ENCODE peak calls at places on chromosomes 7 and 10, in four cellular contexts. L is effector memory CD4-positive, alpha-beta T cell; W is H9; Z is adrenal gland. X is an unnamed sample.

GRCh38 chr7:100585511-100586265 is at the start of gene LRCH4:
- DNase-seq in Z (peak; percentile 68), W (peak; percentile 74), L (peak; percentile 59), X (peak; percentile 15)

GRCh38 chr7:133484135-133484534 is 231.3 kb downstream of the EXOC4 start:
- DNase-seq in L (no peak), W (no peak), Z (no peak), X (no peak)

GRCh38 chr7:100826546-100827329 is 585 bp downstream of the EPHB4 start:
- DNase-seq in W (no peak), Z (no peak), L (no peak), X (no peak)

GRCh38 chr10:67606572-67606971 is 89.4 kb downstream of the CTNNA3 start:
- DNase-seq in L (no peak), Z (no peak), W (no peak), X (peak; percentile 89)

GRCh38 chr10:110944997-110945396 is 25.6 kb downstream of the SHOC2 start:
- DNase-seq in L (no peak), W (no peak), Z (no peak), X (no peak)

GRCh38 chr7:116273918-116274301 is 63.6 kb downstream of the TES start:
- DNase-seq in W (no peak), Z (no peak), L (no peak), X (no peak)

GRCh38 chr7:4189151-4189570 is 492.9 kb upstream of the FOXK1 start:
- DNase-seq in Z (peak; percentile 42), W (no peak), L (no peak), X (peak; percentile 96)

GRCh38 chr7:33072471-33072870 is 9.9 kb upstream of the NT5C3A start:
- DNase-seq in W (no peak), Z (peak; percentile 35), L (no peak), X (peak; percentile 23)

GRCh38 chr7:81659697-81660395 is 110.0 kb downstream of the HGF start:
- DNase-seq in L (no peak), Z (no peak), W (no peak), X (no peak)

GRCh38 chr10:116097239-116097751 is 175.7 kb downstream of the GFRA1 start:
- DNase-seq in W (no peak), Z (no peak), L (no peak), X (no peak)

DNA sequence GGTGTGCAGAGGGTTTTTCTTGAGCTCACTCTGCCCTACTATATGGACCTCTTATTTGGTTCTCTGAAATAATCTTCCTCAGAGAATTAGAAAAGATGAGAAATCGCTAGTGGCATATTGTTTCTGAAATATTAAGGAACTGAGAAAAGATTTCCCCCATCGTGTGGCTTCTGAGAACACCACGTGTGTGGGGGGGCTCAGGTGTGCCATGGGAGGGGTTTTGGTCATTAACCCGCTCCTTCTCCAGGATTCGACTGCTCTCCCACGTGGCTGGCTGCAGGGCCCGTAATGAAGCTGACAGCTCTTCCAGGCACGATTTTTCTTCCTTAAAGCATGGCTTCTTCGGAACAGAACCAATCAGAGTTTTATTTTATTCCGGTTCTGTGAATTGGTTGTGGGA is 67.7 kb downstream of the XRCC2 start:
- DNase-seq in Z (no peak), W (no peak), L (no peak), X (no peak)
- H3K9me3 ChIP-seq in Z (no peaks in the 10 kb centered on the region), W (no peaks in the 10 kb centered on the region), L (no peaks in the 10 kb centered on the region), X (no peaks in the 10 kb centered on the region)

DNA sequence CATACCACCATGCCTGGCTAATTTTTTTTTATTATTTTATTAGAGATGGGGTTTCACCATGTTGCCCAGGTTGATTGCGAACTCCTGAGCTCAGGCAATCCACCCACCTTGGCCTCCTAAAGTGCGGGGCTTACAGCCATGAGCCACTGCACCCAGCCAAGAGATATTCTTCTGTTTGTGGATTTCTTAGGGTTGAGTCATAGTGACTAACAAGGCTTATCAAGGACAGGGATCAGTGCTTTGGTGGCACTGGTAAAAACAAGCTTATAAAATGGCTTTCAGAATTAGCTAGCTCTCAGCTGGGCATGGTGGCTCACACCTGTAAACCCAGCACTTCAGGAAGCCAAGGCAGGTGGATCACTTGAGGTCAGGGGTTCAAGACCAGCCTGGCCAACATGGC is 122.4 kb downstream of the ZNF248 start:
- DNase-seq in L (no peak), W (no peak), Z (peak; percentile 73), X (no peak)
- H3K27me3 ChIP-seq in L (no peaks in the 10 kb centered on the region), W (no peaks in the 10 kb centered on the region), Z (no peaks in the 10 kb centered on the region), X (no peaks in the 10 kb centered on the region)

GRCh38 chr10:7319632-7320031 is 91.2 kb downstream of the SFMBT2 start:
- DNase-seq in Z (no peak), L (no peak), W (no peak), X (no peak)

GRCh38 chr10:7318836-7319235 is 92.0 kb downstream of the SFMBT2 start:
- DNase-seq in W (no peak), L (no peak), Z (no peak), X (no peak)

GRCh38 chr10:7317799-7318446 is 92.9 kb downstream of the SFMBT2 start:
- DNase-seq in L (no peak), Z (no peak), W (no peak), X (no peak)

GRCh38 chr10:7320072-7320471 is 90.8 kb downstream of the SFMBT2 start:
- DNase-seq in W (no peak), L (no peak), Z (no peak), X (no peak)

DNA sequence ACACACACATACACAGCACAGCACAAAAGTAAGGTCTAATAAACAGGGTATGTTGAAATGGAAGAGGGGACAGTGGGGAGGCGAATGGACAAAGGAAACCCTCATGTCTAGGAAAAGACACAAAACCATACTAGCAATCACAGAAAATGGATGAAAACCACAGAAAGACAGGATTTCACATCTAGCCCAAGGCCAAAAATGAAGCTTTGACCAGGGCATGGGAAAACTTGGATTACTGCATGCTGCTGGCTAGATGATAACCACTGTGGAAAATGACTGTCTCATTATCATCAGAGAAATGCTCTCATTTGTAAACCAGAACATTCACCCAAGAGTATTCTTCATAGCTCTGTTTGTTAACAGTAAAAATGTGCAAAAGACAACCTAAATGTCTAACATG is 88.2 kb downstream of the SFMBT2 start:
- DNase-seq in Z (no peak), W (no peak), L (no peak), X (no peak)
- H3K9me3 ChIP-seq in Z (no peaks in the 10 kb centered on the region), W (no peaks in the 10 kb centered on the region), L (no peaks in the 10 kb centered on the region), X (no peaks in the 10 kb centered on the region)

DNA sequence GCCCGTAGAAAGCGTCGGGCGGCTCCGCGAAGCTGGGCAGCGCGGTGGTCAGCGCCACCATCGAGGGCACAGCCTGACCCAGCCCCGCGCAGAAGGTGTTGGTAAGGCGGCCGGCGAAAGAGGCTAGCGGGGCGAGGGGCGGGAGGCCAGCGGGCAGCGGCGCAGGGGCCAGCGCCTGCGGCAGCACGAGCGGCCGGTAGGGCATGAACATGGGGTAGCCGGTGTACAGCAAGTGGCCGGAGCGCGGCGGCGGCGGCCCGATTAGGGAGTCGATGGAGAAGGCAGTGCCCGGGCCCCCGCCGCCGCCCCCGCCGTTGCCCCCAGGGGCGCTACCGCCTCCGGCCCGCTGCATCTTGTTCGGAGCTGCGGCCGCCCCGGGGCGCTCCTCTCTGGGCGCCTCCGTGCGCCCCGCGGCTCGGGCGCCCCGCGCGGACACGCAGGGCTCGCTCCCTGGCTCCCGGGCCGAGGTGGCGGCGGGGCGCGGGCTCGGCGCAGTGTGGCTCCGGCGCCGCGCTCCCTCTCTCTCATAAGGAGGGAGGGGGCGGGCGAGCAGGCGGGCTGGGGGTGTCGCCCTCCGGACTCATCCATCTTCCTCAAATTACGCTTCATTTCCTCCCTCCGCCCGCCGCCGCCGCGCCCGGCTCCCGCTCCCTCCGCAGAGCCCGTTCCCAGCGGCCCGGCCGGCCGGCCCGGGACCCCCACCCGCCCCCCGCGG is at the start of gene GBX1:
- DNase-seq in L (no peak), Z (no peak), W (peak; percentile 59), X (no peak)
- H3K27me3 ChIP-seq in L (peaks cover 33% of the 10 kb centered on the region), Z (peaks cover 46% of the 10 kb centered on the region), W (peaks cover 45% of the 10 kb centered on the region), X (peaks cover 20% of the 10 kb centered on the region)

GRCh38 chr7:158406817-158407216 is 180.8 kb downstream of the PTPRN2 start:
- DNase-seq in L (no peak), W (no peak), Z (no peak), X (no peak)

GRCh38 chr7:158407581-158408331 is 179.9 kb downstream of the PTPRN2 start:
- DNase-seq in W (no peak), Z (no peak), L (no peak), X (no peak)

GRCh38 chr7:158405324-158405723 is 182.3 kb downstream of the PTPRN2 start:
- DNase-seq in L (no peak), W (no peak), Z (no peak), X (no peak)

GRCh38 chr7:158404031-158404761 is 183.4 kb downstream of the PTPRN2 start:
- DNase-seq in W (no peak), L (no peak), Z (no peak), X (no peak)

DNA sequence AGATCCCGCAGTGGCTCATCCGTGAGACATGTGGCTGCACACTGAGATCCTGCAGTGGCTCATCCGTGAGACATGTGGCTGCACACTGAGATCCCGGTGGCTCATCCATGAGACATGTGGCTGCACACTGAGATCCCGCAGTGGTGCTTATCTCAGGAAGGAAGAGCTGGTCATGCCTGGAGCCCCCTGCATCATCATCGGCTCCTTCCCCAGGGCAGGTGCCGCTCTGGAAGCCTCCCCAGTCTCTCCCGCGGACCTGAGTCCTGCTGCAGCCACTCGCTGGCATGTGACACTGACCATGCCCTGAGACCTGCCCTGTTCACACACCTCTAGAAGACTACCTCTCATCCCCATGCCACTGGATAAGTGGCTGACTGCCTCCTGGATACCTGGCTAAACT is 181.3 kb downstream of the PTPRN2 start:
- DNase-seq in L (no peak), Z (no peak), W (no peak), X (no peak)
- H3K9me3 ChIP-seq in L (no peaks in the 10 kb centered on the region), Z (no peaks in the 10 kb centered on the region), W (no peaks in the 10 kb centered on the region), X (no peaks in the 10 kb centered on the region)

GRCh38 chr7:1340640-1341360 is 108.1 kb downstream of the UNCX start:
- DNase-seq in W (no peak), L (no peak), Z (no peak), X (no peak)
- H3K27me3 ChIP-seq in W (no peaks in the 10 kb centered on the region), L (no peaks in the 10 kb centered on the region), Z (peaks cover 7% of the 10 kb centered on the region), X (no peaks in the 10 kb centered on the region)

DNA sequence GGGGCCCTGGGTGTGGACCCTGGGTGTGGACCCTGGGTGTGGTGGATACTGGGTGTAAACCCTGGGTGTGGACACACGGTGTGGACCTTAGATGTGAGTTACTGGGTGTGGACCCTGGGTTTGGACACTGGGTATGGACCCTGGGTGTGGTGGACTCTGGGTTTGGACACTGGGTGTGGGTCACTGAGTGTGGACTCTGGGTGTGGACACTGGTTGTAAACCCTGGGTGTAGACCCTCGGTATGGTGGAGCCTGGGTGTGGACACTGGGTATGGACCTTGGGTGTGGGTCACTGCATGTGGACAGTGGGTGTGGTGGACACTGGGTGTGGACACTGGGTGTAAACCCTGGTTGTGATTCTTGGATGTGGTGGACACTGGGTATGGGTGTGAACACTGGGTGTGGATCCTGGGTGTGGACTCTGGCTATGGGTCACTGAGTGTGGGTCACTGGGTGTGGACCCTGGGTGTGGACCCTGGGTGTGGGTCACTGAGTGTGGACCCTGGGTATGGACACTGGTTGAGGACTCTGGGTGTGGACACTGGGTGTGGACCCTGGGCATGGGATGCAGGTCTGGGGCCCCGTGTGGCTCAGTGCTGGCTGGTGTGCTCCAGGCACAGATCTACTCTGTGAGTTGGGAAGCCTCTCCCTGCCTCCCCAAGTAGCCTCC is 356.2 kb downstream of the GLRX3 start:
- DNase-seq in W (no peak), L (no peak), Z (no peak), X (no peak)
- H3K9me3 ChIP-seq in W (no peaks in the 10 kb centered on the region), L (no peaks in the 10 kb centered on the region), Z (no peaks in the 10 kb centered on the region), X (no peaks in the 10 kb centered on the region)

X was measured in MG63.